ENCODE peak calls at places on chromosomes 13 and 19, in five cellular contexts. A is neuronal stem cell, I is H9, U is H1, V is mesenchymal stem cell. G is an unnamed sample.

GRCh38 chr19:5935473-5936307 is 21.6 kb downstream of the CAPS start:
- DNase-seq in I (no peak), A (no peak), V (no peak), U (no peak), G (no peak)

GRCh38 chr13:36090592-36090991 is 40.6 kb downstream of the DCLK1 start:
- DNase-seq in I (no peak), A (no peak), V (no peak), U (no peak), G (no peak)

GRCh38 chr19:50663280-50663790 is 14.1 kb downstream of the C19orf81 start:
- DNase-seq in A (no peak), V (no peak), I (no peak), U (no peak), G (no peak)

GRCh38 chr19:44689290-44690130 is 9.4 kb upstream of the CEACAM16 start:
- DNase-seq in U (peak), A (peak), V (peak), I (peak), G (peak)

GRCh38 chr13:68128297-68128915 is 898.3 kb upstream of the PCDH9 start:
- DNase-seq in I (no peak), A (no peak), V (no peak), U (no peak), G (no peak)

GRCh38 chr13:44300895-44301638 is 72.6 kb upstream of the SERP2 start:
- DNase-seq in V (peak), I (no peak), A (no peak), U (no peak), G (peak)

GRCh38 chr13:76522083-76522755 is 364.0 kb downstream of the KCTD12 start:
- DNase-seq in I (peak), V (peak), A (no peak), U (no peak), G (no peak)

GRCh38 chr19:1275976-1276619 is 768 bp downstream of the FAM174C start:
- DNase-seq in U (no peak), I (no peak), V (no peak), A (no peak), G (no peak)

GRCh38 chr19:49441210-49441959 is at the start of gene SLC17A7:
- DNase-seq in U (peak), A (peak), V (peak), I (peak), G (peak)

GRCh38 chr13:113117956-113118327 is 4.7 kb upstream of the F10 start:
- DNase-seq in U (no peak), A (no peak), V (no peak), I (no peak), G (no peak)

GRCh38 chr13:76715621-76716020 is 170.6 kb downstream of the KCTD12 start:
- DNase-seq in A (no peak), I (no peak), U (no peak), V (no peak), G (peak)

GRCh38 chr13:57632276-57633140 is 964 bp downstream of the PCDH17 start:
- DNase-seq in U (peak), A (no peak), I (peak), V (no peak), G (no peak)

GRCh38 chr19:14138576-14139265 is 2.3 kb upstream of the ASF1B start:
- DNase-seq in A (no peak), U (no peak), I (no peak), V (peak), G (peak)
- H3K27ac ChIP-seq in A (peak), U (no peak), I (no peak), V (peak), G (no peak)

DNA sequence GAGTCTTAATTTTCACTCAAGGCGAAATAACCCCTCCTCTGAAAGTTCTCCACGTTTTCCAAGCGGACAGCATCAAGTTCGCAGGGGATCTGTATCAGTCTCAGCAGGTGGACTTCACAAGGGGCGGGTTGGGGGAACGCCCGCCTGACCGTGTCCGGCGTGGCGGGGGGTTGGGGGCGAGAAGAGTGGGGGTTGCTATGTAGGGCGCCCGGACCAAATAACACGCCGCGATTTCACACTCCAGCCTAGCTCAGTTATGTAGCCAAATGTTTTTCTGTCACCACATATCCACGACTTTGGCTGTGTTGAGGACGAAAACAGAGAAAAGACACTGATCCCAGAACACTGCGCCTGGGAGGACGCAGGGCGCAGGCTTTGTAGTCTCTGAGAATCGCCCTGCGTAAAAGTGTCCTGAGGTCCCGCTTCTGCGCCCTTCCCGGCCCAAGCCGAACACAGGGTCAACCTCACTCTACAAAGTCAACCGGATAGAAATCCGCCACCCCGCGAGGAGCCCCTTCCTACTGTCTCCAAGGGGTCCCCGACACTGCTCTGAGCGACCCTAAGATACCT is 541 bp downstream of the RUBCNL start:
- DNase-seq in A (no peak), U (peak), V (peak), I (no peak), G (no peak)
- H2BK12ac ChIP-seq in A (no peak), U (no peak), V (no peak), I (no peak), G (no peak)

GRCh38 chr19:42626181-42626580 is 31.5 kb upstream of the CEACAM8 start:
- DNase-seq in A (no peak), V (no peak), U (no peak), I (no peak), G (no peak)
- H3K27ac ChIP-seq in A (no peak), V (no peak), U (no peak), I (no peak), G (no peak)

GRCh38 chr13:108610517-108610916 is 18.9 kb upstream of the MYO16 start:
- DNase-seq in A (no peak), U (no peak), I (no peak), V (no peak), G (no peak)

GRCh38 chr13:108609353-108609752 is 20.1 kb upstream of the MYO16 start:
- DNase-seq in V (peak), U (no peak), A (no peak), I (no peak), G (no peak)

DNA sequence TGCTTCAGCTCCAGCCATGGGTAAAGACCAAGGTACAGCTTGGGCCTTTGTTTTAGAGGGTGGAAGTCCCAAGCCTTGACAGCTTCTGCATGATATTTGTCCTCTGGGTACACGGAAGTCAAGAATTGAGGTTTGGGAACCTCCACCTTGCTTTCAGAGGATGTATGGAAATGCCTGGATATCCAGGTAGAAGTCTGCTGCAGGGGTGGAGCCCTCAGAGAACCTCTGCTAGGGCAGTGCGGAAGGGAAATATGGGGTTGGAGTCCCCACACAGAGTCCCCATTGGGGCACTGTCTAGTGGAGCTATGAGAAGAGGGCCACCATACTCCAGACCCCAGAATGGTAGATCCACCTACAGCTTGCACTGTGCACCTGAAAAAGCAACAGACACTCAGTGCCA is 23.0 kb upstream of the MYO16 start:
- DNase-seq in I (no peak), A (no peak), V (no peak), U (no peak), G (no peak)
- H2BK12ac ChIP-seq in I (no peak), A (no peak), V (no peak), U (no peak), G (no peak)

DNA sequence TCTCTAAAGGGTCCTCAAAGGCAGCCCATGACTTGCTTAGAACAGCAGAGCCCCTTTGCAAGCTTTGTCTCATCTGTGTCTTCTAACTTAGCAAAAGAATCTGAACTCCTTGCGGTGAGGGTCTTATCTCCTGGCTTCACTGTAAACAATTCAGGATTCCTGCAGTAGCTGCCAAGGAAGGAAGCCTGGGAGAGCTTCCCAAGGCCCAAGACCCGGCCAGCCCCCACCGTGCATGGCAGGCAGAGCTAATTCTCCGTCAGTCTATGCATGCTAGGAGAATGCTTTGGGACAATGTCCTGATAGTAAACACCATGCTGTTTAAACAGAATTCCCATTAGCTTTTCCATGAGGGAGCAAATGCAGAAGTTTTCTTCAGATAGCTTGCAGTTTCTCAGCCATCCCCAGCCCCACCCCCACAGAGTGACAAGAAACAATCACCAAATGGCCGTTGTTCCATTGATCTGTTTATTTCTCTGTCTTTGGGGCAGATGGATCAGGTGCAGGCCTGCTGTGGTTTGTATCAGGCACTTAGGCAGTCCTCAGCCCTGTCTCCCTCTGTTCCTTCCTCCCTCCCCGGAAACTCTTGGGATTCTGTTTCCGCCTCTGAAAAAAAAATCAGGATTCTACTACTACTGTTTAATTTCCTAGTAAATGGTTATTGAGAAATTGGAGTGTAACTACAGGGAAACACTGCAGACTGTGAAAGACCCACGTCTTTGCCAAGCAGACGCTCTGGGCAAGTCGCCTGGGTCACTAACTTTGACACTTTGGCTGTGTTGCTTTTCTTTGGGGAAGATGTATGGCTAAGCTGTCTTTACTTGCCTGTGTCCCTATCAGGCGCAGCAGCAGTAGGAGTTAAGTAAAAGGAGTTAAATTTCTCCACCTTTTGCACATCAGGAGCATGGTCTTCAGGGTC is 40.7 kb upstream of the SPATA13 start:
- DNase-seq in U (no peak), I (no peak), A (no peak), V (peak), G (no peak)
- H3K27ac ChIP-seq in U (no peak), I (no peak), A (no peak), V (no peak), G (no peak)

GRCh38 chr13:106503730-106504129 is 31.7 kb downstream of the EFNB2 start:
- DNase-seq in I (no peak), A (no peak), U (no peak), V (no peak), G (no peak)
- H2BK12ac ChIP-seq in I (no peak), A (no peak), U (no peak), V (no peak), G (no peak)

G was measured in trophoblast cell.